ENCODE peak calls at places on chromosomes 11 and 22, in eight cellular contexts. One of them, this sample, is unnamed.

GRCh38 chr11:20011294-20011951 is 148.9 kb downstream of the DBX1 start:
- DNase-seq in kidney: no peak
- DNase-seq in left lung: no peak
- DNase-seq in pancreas: peak; percentile 56
- DNase-seq in GM23338: no peak
- DNase-seq in fibroblast of pulmonary artery: no peak
- DNase-seq in HepG2: peak; percentile 66
- DNase-seq in foreskin fibroblast: no peak
- DNase-seq in this sample: no peak

GRCh38 chr11:44681698-44682097 is 45.1 kb upstream of the TSPAN18 start:
- DNase-seq in HepG2: no peak
- DNase-seq in left lung: no peak
- DNase-seq in fibroblast of pulmonary artery: peak; percentile 55
- DNase-seq in kidney: no peak
- DNase-seq in GM23338: no peak
- DNase-seq in foreskin fibroblast: peak; percentile 12
- DNase-seq in pancreas: no peak
- DNase-seq in this sample: no peak

GRCh38 chr11:102201776-102202175 is 91.5 kb downstream of the YAP1 start:
- DNase-seq in fibroblast of pulmonary artery: no peak
- DNase-seq in GM23338: no peak
- DNase-seq in HepG2: no peak
- DNase-seq in foreskin fibroblast: no peak
- DNase-seq in kidney: no peak
- DNase-seq in left lung: no peak
- DNase-seq in pancreas: no peak
- DNase-seq in this sample: no peak

GRCh38 chr11:6864436-6864835 is 1.6 kb downstream of the OR10A2 start:
- DNase-seq in fibroblast of pulmonary artery: peak; percentile 21
- DNase-seq in GM23338: no peak
- DNase-seq in HepG2: no peak
- DNase-seq in kidney: no peak
- DNase-seq in foreskin fibroblast: peak; percentile 63
- DNase-seq in left lung: no peak
- DNase-seq in pancreas: no peak
- DNase-seq in this sample: no peak

GRCh38 chr22:49972163-49973017 is 11.8 kb downstream of the PIM3 start:
- DNase-seq in kidney: peak; percentile 82
- DNase-seq in left lung: peak; percentile 39
- DNase-seq in GM23338: no peak
- DNase-seq in HepG2: no peak
- DNase-seq in foreskin fibroblast: no peak
- DNase-seq in pancreas: peak; percentile 48
- DNase-seq in fibroblast of pulmonary artery: no peak
- DNase-seq in this sample: no peak

GRCh38 chr11:75468534-75469340 is 35.7 kb upstream of the KLHL35 start:
- DNase-seq in foreskin fibroblast: peak; percentile 72
- DNase-seq in left lung: no peak
- DNase-seq in pancreas: no peak
- DNase-seq in HepG2: no peak
- DNase-seq in kidney: peak; percentile 83
- DNase-seq in GM23338: no peak
- DNase-seq in fibroblast of pulmonary artery: peak; percentile 90
- DNase-seq in this sample: no peak

GRCh38 chr11:118619444-118620205 is 12.2 kb downstream of the PHLDB1 start:
- DNase-seq in GM23338: no peak
- DNase-seq in HepG2: no peak
- DNase-seq in kidney: peak; percentile 70
- DNase-seq in fibroblast of pulmonary artery: peak; percentile 98
- DNase-seq in pancreas: no peak
- DNase-seq in foreskin fibroblast: peak; percentile 96
- DNase-seq in left lung: no peak
- DNase-seq in this sample: peak; percentile 78

GRCh38 chr11:125376117-125376516 is 119.9 kb downstream of the FEZ1 start:
- DNase-seq in HepG2: no peak
- DNase-seq in pancreas: peak; percentile 66
- DNase-seq in fibroblast of pulmonary artery: peak; percentile 50
- DNase-seq in GM23338: peak; percentile 25
- DNase-seq in left lung: peak; percentile 52
- DNase-seq in kidney: no peak
- DNase-seq in foreskin fibroblast: no peak
- DNase-seq in this sample: no peak

GRCh38 chr11:128666397-128666796 is 27.5 kb upstream of the FLI1 start:
- DNase-seq in pancreas: no peak
- DNase-seq in left lung: no peak
- DNase-seq in foreskin fibroblast: no peak
- DNase-seq in fibroblast of pulmonary artery: no peak
- DNase-seq in kidney: no peak
- DNase-seq in HepG2: no peak
- DNase-seq in GM23338: no peak
- DNase-seq in this sample: no peak
- TF ChIP-seq CTCF in pancreas: no peak
- TF ChIP-seq CTCF in left lung: no peak
- TF ChIP-seq CTCF in foreskin fibroblast: no peak
- TF ChIP-seq CTCF in fibroblast of pulmonary artery: no peak
- TF ChIP-seq CTCF in kidney: no peak
- TF ChIP-seq CTCF in HepG2: no peak
- TF ChIP-seq CTCF in GM23338: no peak
- TF ChIP-seq CTCF in this sample: no peak

DNA sequence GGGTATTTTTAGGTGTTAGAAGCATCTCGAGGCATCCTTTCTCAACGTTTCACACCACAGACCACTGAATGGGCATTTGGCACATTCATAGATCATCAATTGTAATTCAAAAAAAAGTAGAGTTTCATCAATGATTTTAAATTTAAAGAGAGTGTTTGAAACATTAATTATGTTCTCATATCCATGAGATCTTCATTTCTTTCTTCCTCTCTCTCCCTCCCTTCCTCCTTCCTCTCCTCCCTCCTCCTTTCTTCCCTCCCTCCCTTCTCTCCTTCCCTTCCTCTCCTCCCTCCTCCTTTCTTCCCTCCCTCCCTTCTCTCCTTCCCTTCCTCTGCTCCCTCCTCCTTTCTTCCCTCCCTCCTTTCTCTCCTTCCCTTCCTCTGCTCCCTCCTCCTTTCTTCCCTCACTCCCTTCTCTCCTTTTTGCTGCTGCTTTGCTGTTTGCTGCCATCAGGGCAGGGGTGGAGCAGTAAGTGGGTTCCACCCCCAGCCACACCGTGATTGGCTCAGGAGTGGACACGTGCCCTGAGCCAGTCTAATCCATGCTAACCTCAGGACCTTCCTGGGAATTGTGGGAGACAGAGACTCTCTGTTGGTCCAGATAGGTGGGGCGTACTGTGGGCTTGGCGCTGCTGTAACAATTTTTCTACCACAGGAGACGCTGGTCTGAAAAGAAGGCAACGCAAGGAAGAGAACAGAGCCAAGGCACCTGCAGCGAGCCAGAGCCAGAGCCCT is 33.8 kb upstream of the APOBEC3A start:
- DNase-seq in GM23338: peak; percentile 62
- DNase-seq in pancreas: peak; percentile 75
- DNase-seq in left lung: peak; percentile 77
- DNase-seq in kidney: peak; percentile 92
- DNase-seq in fibroblast of pulmonary artery: peak; percentile 69
- DNase-seq in HepG2: peak; percentile 88
- DNase-seq in foreskin fibroblast: peak; percentile 90
- DNase-seq in this sample: peak; percentile 34
- H3K4me3 ChIP-seq in GM23338: no peak overlapping the region
- H3K4me3 ChIP-seq in pancreas: no peak overlapping the region
- H3K4me3 ChIP-seq in left lung: no peak overlapping the region
- H3K4me3 ChIP-seq in kidney: peak overlapping the region; percentile 22
- H3K4me3 ChIP-seq in fibroblast of pulmonary artery: no peak overlapping the region
- H3K4me3 ChIP-seq in HepG2: peak overlapping the region; percentile 22
- H3K4me3 ChIP-seq in foreskin fibroblast: peak overlapping the region; percentile 29
- H3K4me3 ChIP-seq in this sample: peak overlapping the region; percentile 0

GRCh38 chr11:61578819-61579218 is 2.1 kb downstream of the SYT7 start:
- DNase-seq in kidney: no peak
- DNase-seq in foreskin fibroblast: no peak
- DNase-seq in fibroblast of pulmonary artery: no peak
- DNase-seq in HepG2: no peak
- DNase-seq in GM23338: no peak
- DNase-seq in pancreas: no peak
- DNase-seq in left lung: no peak
- DNase-seq in this sample: no peak

GRCh38 chr11:61581030-61581928 is at the start of gene SYT7:
- DNase-seq in kidney: peak; percentile 98
- DNase-seq in pancreas: peak; percentile 98
- DNase-seq in GM23338: peak; percentile 98
- DNase-seq in foreskin fibroblast: peak; percentile 99
- DNase-seq in HepG2: peak; percentile 87
- DNase-seq in left lung: peak; percentile 94
- DNase-seq in fibroblast of pulmonary artery: peak; percentile 98
- DNase-seq in this sample: peak; percentile 47

GRCh38 chr11:61580292-61580888 is 486 bp downstream of the SYT7 start:
- DNase-seq in left lung: no peak
- DNase-seq in pancreas: peak; percentile 36
- DNase-seq in kidney: no peak
- DNase-seq in foreskin fibroblast: peak; percentile 53
- DNase-seq in GM23338: peak; percentile 45
- DNase-seq in fibroblast of pulmonary artery: no peak
- DNase-seq in HepG2: no peak
- DNase-seq in this sample: no peak

GRCh38 chr11:61577383-61578118 is 3.3 kb downstream of the SYT7 start:
- DNase-seq in pancreas: no peak
- DNase-seq in foreskin fibroblast: peak; percentile 46
- DNase-seq in left lung: no peak
- DNase-seq in HepG2: peak; percentile 80
- DNase-seq in kidney: no peak
- DNase-seq in GM23338: peak; percentile 64
- DNase-seq in fibroblast of pulmonary artery: no peak
- DNase-seq in this sample: no peak

GRCh38 chr11:61579398-61580291 is 1.2 kb downstream of the SYT7 start:
- DNase-seq in left lung: no peak
- DNase-seq in kidney: no peak
- DNase-seq in fibroblast of pulmonary artery: no peak
- DNase-seq in HepG2: no peak
- DNase-seq in pancreas: no peak
- DNase-seq in GM23338: peak; percentile 55
- DNase-seq in foreskin fibroblast: no peak
- DNase-seq in this sample: no peak
- TF ChIP-seq CTCF in left lung: no peak
- TF ChIP-seq CTCF in kidney: no peak
- TF ChIP-seq CTCF in fibroblast of pulmonary artery: no peak
- TF ChIP-seq CTCF in HepG2: peak; percentile 14
- TF ChIP-seq CTCF in pancreas: no peak
- TF ChIP-seq CTCF in GM23338: peak; percentile 29
- TF ChIP-seq CTCF in foreskin fibroblast: no peak
- TF ChIP-seq CTCF in this sample: peak; percentile 1

GRCh38 chr11:88815505-88815904 is 250.3 kb downstream of the GRM5 start:
- DNase-seq in GM23338: no peak
- DNase-seq in fibroblast of pulmonary artery: no peak
- DNase-seq in foreskin fibroblast: no peak
- DNase-seq in left lung: no peak
- DNase-seq in pancreas: no peak
- DNase-seq in kidney: no peak
- DNase-seq in HepG2: no peak
- DNase-seq in this sample: no peak
- H3K4me3 ChIP-seq in GM23338: no peak overlapping the region
- H3K4me3 ChIP-seq in fibroblast of pulmonary artery: no peak overlapping the region
- H3K4me3 ChIP-seq in foreskin fibroblast: no peak overlapping the region
- H3K4me3 ChIP-seq in left lung: no peak overlapping the region
- H3K4me3 ChIP-seq in pancreas: no peak overlapping the region
- H3K4me3 ChIP-seq in kidney: no peak overlapping the region
- H3K4me3 ChIP-seq in HepG2: no peak overlapping the region
- H3K4me3 ChIP-seq in this sample: no peak overlapping the region

GRCh38 chr11:66494458-66494857 is 14.2 kb downstream of the DPP3 start:
- DNase-seq in HepG2: no peak
- DNase-seq in GM23338: no peak
- DNase-seq in kidney: no peak
- DNase-seq in foreskin fibroblast: no peak
- DNase-seq in fibroblast of pulmonary artery: no peak
- DNase-seq in pancreas: no peak
- DNase-seq in left lung: no peak
- DNase-seq in this sample: no peak

GRCh38 chr11:66497206-66497605 is 13.2 kb upstream of the BBS1 start:
- DNase-seq in fibroblast of pulmonary artery: no peak
- DNase-seq in pancreas: no peak
- DNase-seq in HepG2: no peak
- DNase-seq in foreskin fibroblast: no peak
- DNase-seq in GM23338: no peak
- DNase-seq in left lung: no peak
- DNase-seq in kidney: no peak
- DNase-seq in this sample: no peak

GRCh38 chr11:66493124-66493523 is 12.9 kb downstream of the DPP3 start:
- DNase-seq in GM23338: no peak
- DNase-seq in fibroblast of pulmonary artery: no peak
- DNase-seq in pancreas: no peak
- DNase-seq in kidney: no peak
- DNase-seq in left lung: no peak
- DNase-seq in HepG2: no peak
- DNase-seq in foreskin fibroblast: no peak
- DNase-seq in this sample: no peak

GRCh38 chr11:66494935-66495334 is 14.7 kb downstream of the DPP3 start:
- DNase-seq in pancreas: no peak
- DNase-seq in fibroblast of pulmonary artery: no peak
- DNase-seq in foreskin fibroblast: no peak
- DNase-seq in HepG2: no peak
- DNase-seq in GM23338: peak; percentile 60
- DNase-seq in kidney: no peak
- DNase-seq in left lung: no peak
- DNase-seq in this sample: no peak

GRCh38 chr11:66495401-66495844 is 15.0 kb upstream of the BBS1 start:
- DNase-seq in foreskin fibroblast: no peak
- DNase-seq in GM23338: peak; percentile 72
- DNase-seq in fibroblast of pulmonary artery: no peak
- DNase-seq in left lung: no peak
- DNase-seq in HepG2: no peak
- DNase-seq in kidney: peak; percentile 75
- DNase-seq in pancreas: no peak
- DNase-seq in this sample: no peak
- TF ChIP-seq CTCF in foreskin fibroblast: no peak
- TF ChIP-seq CTCF in GM23338: peak; percentile 75
- TF ChIP-seq CTCF in fibroblast of pulmonary artery: peak; percentile 19
- TF ChIP-seq CTCF in left lung: no peak
- TF ChIP-seq CTCF in HepG2: no peak
- TF ChIP-seq CTCF in kidney: no peak
- TF ChIP-seq CTCF in pancreas: no peak
- TF ChIP-seq CTCF in this sample: peak; percentile 24

GRCh38 chr22:30354644-30355043 is 2.0 kb downstream of the SF3A1 start:
- DNase-seq in GM23338: no peak
- DNase-seq in fibroblast of pulmonary artery: no peak
- DNase-seq in left lung: no peak
- DNase-seq in HepG2: no peak
- DNase-seq in pancreas: no peak
- DNase-seq in foreskin fibroblast: no peak
- DNase-seq in kidney: no peak
- DNase-seq in this sample: no peak
- H3K4me3 ChIP-seq in GM23338: peak overlapping the region; percentile 96
- H3K4me3 ChIP-seq in fibroblast of pulmonary artery: no peak overlapping the region
- H3K4me3 ChIP-seq in left lung: no peak overlapping the region
- H3K4me3 ChIP-seq in HepG2: no peak overlapping the region
- H3K4me3 ChIP-seq in pancreas: no peak overlapping the region
- H3K4me3 ChIP-seq in foreskin fibroblast: no peak overlapping the region
- H3K4me3 ChIP-seq in kidney: no peak overlapping the region
- H3K4me3 ChIP-seq in this sample: no peak overlapping the region

This sample was measured in BJ.